ENCODE peak calls at places on chromosomes 4 and X, in five cellular contexts. P, B, J, E and I are unnamed samples.
A peak's percentile ranks its signal among the peaks of the same experiment; 100 is the strongest.

GRCh38 chrX:21412883-21413282 is 38.7 kb downstream of the CNKSR2 start:
- DNase-seq in J (no peak), E (no peak), P (peak; percentile 75), B (no peak), I (peak; percentile 75)

GRCh38 chrX:17030580-17031285 is 84.3 kb downstream of the REPS2 start:
- DNase-seq in B (no peak), E (no peak), P (peak; percentile 8), J (no peak), I (no peak)

GRCh38 chrX:77668391-77669237 is 117.4 kb downstream of the ATRX start:
- DNase-seq in B (no peak), J (no peak), E (no peak), P (peak; percentile 73), I (no peak)

GRCh38 chr4:43457866-43458265 is 565.4 kb downstream of the GRXCR1 start:
- DNase-seq in E (no peak), B (no peak), J (no peak), P (no peak), I (no peak)

GRCh38 chrX:74218895-74219294 is 85.1 kb upstream of the ZCCHC13 start:
- DNase-seq in B (no peak), P (no peak), J (no peak), E (no peak), I (no peak)

GRCh38 chrX:136158685-136159084 is 11.4 kb downstream of the FHL1 start:
- DNase-seq in B (no peak), J (no peak), P (no peak), E (no peak), I (no peak)

GRCh38 chr4:176034936-176035335 is 30.7 kb upstream of the WDR17 start:
- DNase-seq in J (no peak), B (no peak), E (no peak), P (no peak), I (no peak)

GRCh38 chr4:101211146-101211553 is 136.2 kb downstream of the PPP3CA start:
- DNase-seq in P (peak; percentile 63), E (no peak), B (no peak), J (no peak), I (no peak)

GRCh38 chr4:48779095-48779997 is 733 bp downstream of the FRYL start:
- DNase-seq in E (peak; percentile 53), J (no peak), P (peak; percentile 46), B (peak; percentile 23), I (peak; percentile 57)

GRCh38 chr4:2295535-2296442 is 33.9 kb upstream of the MXD4 start:
- DNase-seq in J (no peak), E (no peak), B (no peak), P (no peak), I (no peak)

GRCh38 chrX:132615396-132616131 is 126.7 kb upstream of the MBNL3 start:
- DNase-seq in P (peak; percentile 51), E (peak; percentile 47), J (no peak), B (peak; percentile 3), I (peak; percentile 50)

GRCh38 chr4:23888421-23889319 is 1.2 kb downstream of the PPARGC1A start:
- DNase-seq in P (peak; percentile 39), J (peak; percentile 13), B (no peak), E (no peak), I (peak; percentile 79)

GRCh38 chr4:174554329-174554728 is 32.0 kb upstream of the HPGD start:
- DNase-seq in E (no peak), P (no peak), J (no peak), B (no peak), I (peak; percentile 41)

GRCh38 chrX:48714573-48714972 is 18.0 kb downstream of the SUV39H1 start:
- DNase-seq in E (no peak), J (no peak), B (no peak), P (peak; percentile 25), I (no peak)

GRCh38 chrX:138710311-138710791 is 1.2 kb downstream of the FGF13 start:
- DNase-seq in J (no peak), B (no peak), P (no peak), E (no peak), I (no peak)

GRCh38 chr4:25439913-25440477 is 62.9 kb downstream of the ANAPC4 start:
- DNase-seq in J (peak; percentile 33), P (peak; percentile 81), E (peak; percentile 60), B (peak; percentile 21), I (peak; percentile 66)

GRCh38 chr4:40055873-40056721 is 553 bp upstream of the N4BP2 start:
- DNase-seq in B (no peak), E (peak; percentile 38), P (peak; percentile 91), J (peak; percentile 64), I (peak; percentile 61)

GRCh38 chrX:36908801-36909403 is 99.3 kb upstream of the FAM47C start:
- DNase-seq in P (peak; percentile 43), B (no peak), E (no peak), J (no peak), I (peak; percentile 0)

GRCh38 chrX:39174761-39175417 is 373.6 kb downstream of the MID1IP1 start:
- DNase-seq in E (no peak), J (no peak), B (peak; percentile 56), P (no peak), I (no peak)

GRCh38 chr4:171288816-171289432 is 524.3 kb upstream of the GALNTL6 start:
- DNase-seq in B (no peak), J (no peak), P (no peak), E (no peak), I (no peak)

GRCh38 chrX:19127649-19128168 is 5.4 kb upstream of the ADGRG2 start:
- DNase-seq in B (no peak), J (no peak), P (peak; percentile 80), E (no peak), I (no peak)

GRCh38 chr4:25466966-25467697 is 90.1 kb downstream of the ANAPC4 start:
- DNase-seq in E (no peak), J (no peak), P (peak; percentile 50), B (no peak), I (no peak)

GRCh38 chr4:33060873-33061542 is 2340.8 kb downstream of the PCDH7 start:
- DNase-seq in B (peak; percentile 5), J (peak; percentile 7), P (peak; percentile 60), E (no peak), I (peak; percentile 43)

GRCh38 chrX:16212436-16212835 is 45.2 kb downstream of the MAGEB17 start:
- DNase-seq in J (no peak), B (no peak), P (peak; percentile 43), E (no peak), I (peak; percentile 22)

GRCh38 chr4:26978387-26979071 is 117.9 kb downstream of the STIM2 start:
- DNase-seq in B (no peak), P (no peak), E (no peak), J (no peak), I (no peak)

GRCh38 chr4:3629665-3630064 is 97.4 kb upstream of the LRPAP1 start:
- DNase-seq in P (no peak), E (no peak), J (no peak), B (no peak), I (no peak)

GRCh38 chr4:54553001-54553400 is 104.8 kb upstream of the KIT start:
- DNase-seq in E (no peak), B (no peak), J (no peak), P (peak; percentile 53), I (no peak)

GRCh38 chr4:4377683-4378082 is 9.2 kb upstream of the NSG1 start:
- DNase-seq in E (no peak), J (no peak), B (no peak), P (peak; percentile 54), I (no peak)

GRCh38 chr4:123244233-123244632 is 152.4 kb upstream of the SPRY1 start:
- DNase-seq in B (no peak), E (no peak), J (no peak), P (peak; percentile 54), I (no peak)

GRCh38 chr4:48030470-48030869 is 13.9 kb downstream of the NIPAL1 start:
- DNase-seq in J (no peak), E (no peak), P (no peak), B (no peak), I (no peak)

GRCh38 chr4:105966046-105966445 is 70.8 kb downstream of the NPNT start:
- DNase-seq in B (no peak), P (peak; percentile 22), E (no peak), J (peak; percentile 1), I (peak; percentile 75)

GRCh38 chrX:1385824-1386223 is 6.1 kb downstream of the SLC25A6 start:
- DNase-seq in P (no peak), B (no peak), E (no peak), J (no peak), I (no peak)

GRCh38 chrX:77795124-77795523 is 9.1 kb upstream of the ATRX start:
- DNase-seq in B (no peak), P (no peak), J (no peak), E (no peak), I (no peak)